ENCODE peak calls at places on chromosomes 11 and 22, in five cellular contexts. Y is HS-27A, W is MG63, D is epithelial cell of proximal tubule, H is neural crest cell. U is an unnamed sample.

GRCh38 chr11:129131361-129131760 is 60.8 kb downstream of the ARHGAP32 start:
- DNase-seq in Y (no peak), W (no peak), D (no peak), H (no peak), U (no peak)

GRCh38 chr11:68128682-68129327 is 7.6 kb upstream of the CHKA start:
- DNase-seq in Y (no peak), W (peak; percentile 61), D (no peak), H (no peak), U (no peak)

GRCh38 chr11:65425105-65425970 is 2.7 kb downstream of the NEAT1 start:
- DNase-seq in Y (no peak), W (peak; percentile 63), D (no peak), H (no peak), U (peak; percentile 83)

GRCh38 chr11:9160166-9160565 is 68.8 kb upstream of the SCUBE2 start:
- DNase-seq in Y (no peak), W (no peak), D (no peak), H (no peak), U (no peak)

GRCh38 chr22:46024136-46024840 is 47.3 kb upstream of the WNT7B start:
- DNase-seq in Y (no peak), W (no peak), D (no peak), H (no peak), U (no peak)

GRCh38 chr22:48742556-48743343 is 1084.9 kb downstream of the BRD1 start:
- DNase-seq in Y (no peak), W (no peak), D (no peak), H (no peak), U (peak; percentile 31)

GRCh38 chr11:16226245-16226644 is 130.1 kb downstream of the SOX6 start:
- DNase-seq in Y (no peak), W (no peak), D (peak; percentile 74), H (no peak), U (peak; percentile 40)

GRCh38 chr11:112228706-112229105 is 2.5 kb downstream of the PTS start:
- DNase-seq in Y (no peak), W (no peak), D (no peak), H (no peak), U (no peak)

GRCh38 chr11:5004429-5005274 is 10.0 kb downstream of the OR51L1 start:
- DNase-seq in Y (peak; percentile 9), W (peak; percentile 46), D (no peak), H (peak; percentile 53), U (peak; percentile 43)

GRCh38 chr11:17864478-17864941 is 129.9 kb downstream of the KCNC1 start:
- DNase-seq in Y (no peak), W (no peak), D (no peak), H (no peak), U (no peak)

GRCh38 chr22:33188316-33188715 is 130.1 kb upstream of the SYN3 start:
- DNase-seq in Y (no peak), W (no peak), D (no peak), H (no peak), U (no peak)

GRCh38 chr11:126969865-126970479 is 30.6 kb downstream of the KIRREL3 start:
- DNase-seq in Y (no peak), W (peak; percentile 31), D (no peak), H (no peak), U (peak; percentile 22)

GRCh38 chr22:27935897-27936296 is 16.8 kb upstream of the PITPNB start:
- DNase-seq in Y (no peak), W (no peak), D (no peak), H (no peak), U (no peak)

GRCh38 chr11:32435947-32436750 is 810 bp upstream of the WT1 start:
- DNase-seq in Y (no peak), W (no peak), D (no peak), H (peak; percentile 2), U (no peak)

GRCh38 chr11:67267188-67268035 is 1.1 kb downstream of the GRK2 start:
- DNase-seq in Y (no peak), W (no peak), D (no peak), H (no peak), U (no peak)

GRCh38 chr11:75271730-75272129 is 31.2 kb downstream of the TPBGL start:
- DNase-seq in Y (no peak), W (no peak), D (no peak), H (no peak), U (no peak)

GRCh38 chr11:130431337-130431773 is 2.9 kb upstream of the ADAMTS8 start:
- DNase-seq in Y (no peak), W (peak; percentile 47), D (no peak), H (peak; percentile 88), U (no peak)

GRCh38 chr11:95884364-95884763 is 39.5 kb downstream of the MTMR2 start:
- DNase-seq in Y (no peak), W (no peak), D (peak; percentile 53), H (no peak), U (no peak)

GRCh38 chr11:17991799-17992433 is 20.9 kb downstream of the SERGEF start:
- DNase-seq in Y (no peak), W (peak; percentile 18), D (no peak), H (peak; percentile 35), U (peak; percentile 54)

GRCh38 chr11:107999759-108000455 is 8.8 kb upstream of the CUL5 start:
- DNase-seq in Y (no peak), W (peak; percentile 36), D (no peak), H (peak; percentile 14), U (no peak)

GRCh38 chr11:128807909-128808308 is 59.2 kb downstream of the KCNJ1 start:
- DNase-seq in Y (no peak), W (no peak), D (no peak), H (no peak), U (no peak)

GRCh38 chr11:44030276-44030932 is 17.4 kb upstream of the ACCSL start:
- DNase-seq in Y (no peak), W (no peak), D (peak; percentile 32), H (peak; percentile 29), U (peak; percentile 81)

GRCh38 chr11:40285520-40285919 is 1173.9 kb downstream of the LRRC4C start:
- DNase-seq in Y (no peak), W (no peak), D (no peak), H (no peak), U (no peak)

GRCh38 chr22:27472975-27473374 is 328.6 kb downstream of the MN1 start:
- DNase-seq in Y (no peak), W (no peak), D (no peak), H (no peak), U (no peak)

GRCh38 chr11:123630126-123630531 is 24.3 kb downstream of the SCN3B start:
- DNase-seq in Y (no peak), W (no peak), D (no peak), H (no peak), U (no peak)

GRCh38 chr11:122646549-122647340 is 8.8 kb upstream of the UBASH3B start:
- DNase-seq in Y (no peak), W (peak; percentile 61), D (no peak), H (no peak), U (no peak)

GRCh38 chr22:21942407-21942895 is 10.2 kb downstream of the PPM1F start:
- DNase-seq in Y (peak; percentile 71), W (peak; percentile 96), D (peak; percentile 54), H (no peak), U (peak; percentile 91)

GRCh38 chr11:16133867-16134266 is 222.5 kb downstream of the SOX6 start:
- DNase-seq in Y (no peak), W (no peak), D (no peak), H (no peak), U (no peak)

GRCh38 chr22:22753526-22754267 is 109.3 kb downstream of the GGTLC2 start:
- DNase-seq in Y (no peak), W (peak; percentile 56), D (peak; percentile 33), H (peak; percentile 59), U (peak; percentile 63)

GRCh38 chr22:25869771-25870170 is 127.8 kb downstream of the MYO18B start:
- DNase-seq in Y (no peak), W (no peak), D (no peak), H (no peak), U (no peak)

GRCh38 chr11:20658135-20658534 is 11.3 kb upstream of the NELL1 start:
- DNase-seq in Y (no peak), W (no peak), D (no peak), H (no peak), U (no peak)

GRCh38 chr22:37672920-37673453 is 2.4 kb upstream of the LGALS1 start:
- DNase-seq in Y (no peak), W (no peak), D (no peak), H (no peak), U (no peak)

GRCh38 chr11:67293090-67293489 is 4.0 kb downstream of the ANKRD13D start:
- DNase-seq in Y (no peak), W (no peak), D (no peak), H (no peak), U (no peak)

GRCh38 chr11:69878144-69878883 is 59.1 kb upstream of the FGF3 start:
- DNase-seq in Y (no peak), W (no peak), D (no peak), H (no peak), U (no peak)

GRCh38 chr11:118095493-118095892 is 8.7 kb upstream of the SMIM35 start:
- DNase-seq in Y (no peak), W (no peak), D (no peak), H (no peak), U (no peak)

GRCh38 chr11:111624602-111625001 is 22.4 kb downstream of the SIK2 start:
- DNase-seq in Y (no peak), W (no peak), D (no peak), H (no peak), U (no peak)